ENCODE peak calls at places on chromosomes 4 and X, in six cellular contexts. V is SK-N-SH, Z is K562, E is HCT116, J is GM12878, C is H1. B is an unnamed sample.

GRCh38 chrX:11970935-11971334 is 167.3 kb upstream of the FRMPD4 start:
- DNase-seq in Z (no peak), V (no peak), J (no peak), C (no peak), E (no peak), B (no peak)

GRCh38 chr4:1855334-1856070 is 454 bp downstream of the LETM1 start:
- DNase-seq in E (no peak), C (no peak), Z (peak), V (peak), J (no peak), B (no peak)

GRCh38 chrX:65630771-65631170 is 36.7 kb upstream of the MSN start:
- DNase-seq in E (no peak), J (no peak), Z (no peak), C (no peak), V (no peak), B (no peak)

GRCh38 chrX:71665747-71666146 is 1.6 kb upstream of the LOC101059915 start:
- DNase-seq in E (no peak), J (no peak), Z (no peak), V (no peak), C (no peak), B (no peak)

GRCh38 chrX:103467156-103467555 is 52.1 kb downstream of the RAB40A start:
- DNase-seq in Z (no peak), V (no peak), C (no peak), J (no peak), E (no peak), B (no peak)

GRCh38 chrX:10240918-10241317 is 84.1 kb downstream of the CLCN4 start:
- DNase-seq in C (no peak), E (no peak), J (no peak), V (no peak), Z (no peak), B (no peak)

GRCh38 chr4:150323551-150324325 is 245.5 kb downstream of the DCLK2 start:
- DNase-seq in Z (no peak), V (no peak), C (no peak), J (no peak), E (no peak), B (no peak)

GRCh38 chrX:65928522-65928921 is 111.4 kb downstream of the VSIG4 start:
- DNase-seq in E (no peak), J (no peak), Z (no peak), C (no peak), V (no peak), B (no peak)

GRCh38 chr4:55468724-55469123 is 73.0 kb downstream of the TMEM165 start:
- DNase-seq in V (no peak), Z (peak), C (no peak), E (peak), J (no peak), B (peak)

GRCh38 chr4:86942185-86942666 is 7.4 kb downstream of the AFF1 start:
- DNase-seq in V (no peak), Z (peak), J (no peak), C (no peak), E (no peak), B (no peak)

GRCh38 chr4:122279670-122280069 is 99.1 kb upstream of the ADAD1 start:
- DNase-seq in C (no peak), J (no peak), Z (no peak), V (no peak), E (no peak), B (no peak)

DNA sequence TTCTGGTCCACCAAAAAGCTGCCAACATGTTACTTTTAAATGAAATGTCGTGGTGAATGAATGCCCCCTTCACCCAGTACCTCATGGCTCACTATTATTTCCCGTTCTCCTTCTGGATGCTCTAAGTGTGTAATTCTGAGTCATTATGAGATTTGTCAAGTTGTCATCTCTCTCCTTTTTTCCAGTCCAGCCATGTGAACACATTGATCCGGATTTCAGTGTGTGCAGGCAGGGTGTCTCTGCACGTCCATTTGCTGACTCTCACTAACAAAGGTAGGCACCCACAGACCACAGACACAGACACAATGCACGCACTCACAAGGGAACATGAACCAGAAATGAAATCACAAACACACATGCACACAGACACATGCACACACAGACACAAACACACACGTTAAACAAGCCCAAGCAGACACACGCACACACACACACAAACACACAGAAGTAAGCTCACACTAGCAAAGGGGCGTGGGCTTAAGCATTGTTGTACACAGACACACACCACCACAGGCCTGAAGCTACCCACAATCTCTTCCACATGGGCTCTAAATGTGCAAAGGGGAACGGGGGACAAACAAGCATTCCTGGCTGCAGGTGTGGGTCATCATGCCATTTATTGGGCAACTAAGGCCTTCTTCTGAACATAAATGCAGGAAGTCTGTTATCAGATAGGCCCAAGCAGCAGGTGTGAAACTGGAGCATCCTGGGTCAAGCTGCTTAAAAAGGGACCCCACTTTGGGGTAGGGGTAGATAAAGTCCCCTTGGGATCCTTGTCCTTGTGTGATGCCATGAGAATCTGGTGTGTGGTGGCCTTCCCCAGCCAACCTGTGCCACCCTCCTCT is 58.1 kb downstream of the NBDY start:
- DNase-seq in E (no peak), C (no peak), J (no peak), V (no peak), Z (no peak), B (no peak)
- TF ChIP-seq JUND in E (no peak), C (no peak), J (no peak), V (no peak), Z (no peak), B (no peak)

DNA sequence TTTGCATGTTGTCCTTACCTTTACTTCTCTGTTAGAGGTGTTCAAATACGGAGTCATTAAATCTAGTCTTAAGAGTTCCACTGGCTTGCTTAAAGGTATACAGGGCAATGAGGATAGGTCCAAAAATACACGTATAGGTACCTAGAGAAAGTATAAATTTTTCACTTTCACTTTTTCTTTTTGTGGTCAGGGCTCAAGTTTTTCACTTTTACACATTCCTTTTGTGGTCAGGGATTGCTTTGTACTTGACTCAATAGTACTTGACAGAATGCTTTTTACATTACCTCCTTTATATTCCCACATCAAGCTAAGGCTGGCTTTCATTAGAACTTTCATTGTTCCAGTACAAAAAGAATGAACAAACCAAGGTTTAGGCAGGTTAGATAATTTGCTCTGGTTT is 21.7 kb downstream of the TMEM184C start:
- DNase-seq in E (no peak), J (peak), Z (no peak), C (no peak), V (no peak), B (no peak)
- TF ChIP-seq JUND in E (no peak), J (no peak), Z (no peak), C (no peak), V (no peak), B (no peak)

GRCh38 chrX:69618803-69619202 is 2.9 kb downstream of the EDA start:
- DNase-seq in Z (peak), C (no peak), E (no peak), J (no peak), V (peak), B (no peak)
- TF ChIP-seq JUND in Z (no peak), C (no peak), E (no peak), J (no peak), V (no peak), B (no peak)

GRCh38 chrX:112677167-112677566 is 2.6 kb downstream of the LHFPL1 start:
- DNase-seq in Z (no peak), E (no peak), V (no peak), C (no peak), J (no peak), B (no peak)

GRCh38 chrX:112672788-112673560 is 6.8 kb downstream of the LHFPL1 start:
- DNase-seq in Z (no peak), C (no peak), V (no peak), E (no peak), J (no peak), B (no peak)

GRCh38 chrX:112678831-112679230 is 907 bp downstream of the LHFPL1 start:
- DNase-seq in Z (no peak), J (no peak), C (no peak), E (no peak), V (no peak), B (no peak)
- TF ChIP-seq JUND in Z (no peak), J (no peak), C (no peak), E (no peak), V (no peak), B (no peak)

GRCh38 chrX:18490816-18491215 is 65.4 kb downstream of the CDKL5 start:
- DNase-seq in Z (no peak), E (no peak), C (no peak), V (no peak), J (no peak), B (no peak)
- TF ChIP-seq JUND in Z (no peak), E (no peak), C (no peak), V (no peak), J (no peak), B (no peak)

GRCh38 chr4:45453258-45453841 is 670.5 kb downstream of the GABRG1 start:
- DNase-seq in E (no peak), V (peak), Z (no peak), C (no peak), J (no peak), B (peak)
- TF ChIP-seq JUND in E (no peak), V (no peak), Z (no peak), C (no peak), J (no peak), B (no peak)

GRCh38 chr4:52877006-52877405 is 14.9 kb downstream of the RASL11B start:
- DNase-seq in V (no peak), C (no peak), E (no peak), Z (no peak), J (no peak), B (no peak)

GRCh38 chr4:52883183-52883621 is 21.1 kb downstream of the RASL11B start:
- DNase-seq in J (no peak), V (no peak), C (no peak), Z (no peak), E (no peak), B (no peak)

GRCh38 chr4:52877694-52878093 is 15.6 kb downstream of the RASL11B start:
- DNase-seq in C (no peak), J (no peak), Z (no peak), E (no peak), V (no peak), B (no peak)

GRCh38 chr4:52883707-52884669 is 21.9 kb downstream of the RASL11B start:
- DNase-seq in E (no peak), C (no peak), Z (no peak), J (no peak), V (no peak), B (no peak)

GRCh38 chr4:52880994-52881393 is 18.9 kb downstream of the RASL11B start:
- DNase-seq in C (no peak), V (no peak), Z (no peak), J (no peak), E (no peak), B (no peak)
- TF ChIP-seq JUND in C (no peak), V (no peak), Z (no peak), J (no peak), E (no peak), B (no peak)

GRCh38 chrX:28205126-28205525 is 223.9 kb upstream of the DCAF8L1 start:
- DNase-seq in C (no peak), V (no peak), Z (no peak), E (no peak), J (no peak), B (no peak)
- TF ChIP-seq JUND in C (no peak), V (no peak), Z (no peak), E (no peak), J (no peak), B (no peak)

DNA sequence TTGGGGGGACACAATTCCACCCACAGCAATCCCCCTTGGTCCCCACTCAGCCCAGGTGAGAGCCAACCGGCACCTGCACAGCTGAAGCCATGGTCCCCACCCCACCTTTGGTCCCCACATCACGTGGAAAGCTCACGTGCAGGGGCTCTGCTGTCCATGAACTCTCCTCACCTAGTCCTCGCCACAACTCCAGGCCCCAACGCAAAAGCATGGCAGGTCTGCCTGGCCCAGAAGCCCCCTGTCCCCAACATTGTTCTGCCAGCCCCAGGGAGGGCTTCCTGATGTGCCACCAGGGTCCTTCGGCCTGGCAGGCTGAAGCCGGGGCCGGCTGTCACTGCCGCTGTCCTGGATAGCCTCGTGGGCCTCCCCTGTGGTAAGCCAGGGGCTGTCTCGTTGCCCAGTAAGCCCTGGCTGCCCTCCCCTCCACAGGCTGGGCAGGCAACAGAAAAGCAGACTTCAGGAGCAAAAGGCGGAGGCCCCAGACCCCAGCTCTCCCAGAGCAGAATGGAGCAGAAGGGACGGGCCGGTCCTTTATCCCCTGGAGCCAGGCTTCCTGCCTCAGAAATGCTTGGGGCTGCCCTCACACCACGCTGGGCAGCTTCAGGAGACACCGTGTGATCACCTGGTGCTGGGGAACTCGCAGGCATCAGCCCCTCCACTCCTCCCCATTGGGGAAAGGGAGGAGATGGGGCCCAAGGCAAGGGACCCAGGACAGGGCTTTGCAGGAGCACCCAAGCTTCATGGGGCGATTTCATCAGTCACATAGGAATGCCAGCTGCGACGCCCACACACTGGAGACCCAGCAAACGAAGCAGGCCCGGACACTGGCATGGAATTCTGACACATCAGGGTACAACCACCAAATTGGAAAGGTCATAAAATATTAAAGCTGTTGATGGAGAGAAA is 103.7 kb downstream of the ADRA2C start:
- DNase-seq in J (no peak), C (no peak), Z (no peak), E (no peak), V (no peak), B (no peak)
- TF ChIP-seq JUND in J (no peak), C (no peak), Z (no peak), E (no peak), V (no peak), B (no peak)